ENCODE peak calls at places on chromosomes 7 and 10, in nine cellular contexts. H is fibroblast of mammary gland, P is progenitor cell of endocrine pancreas, S is heart left ventricle, A is Peyer's patch, O is heart right ventricle, J is lower lobe of right lung, F is right lobe of liver, X is OCI-LY7. D is an unnamed sample.

GRCh38 chr7:71601840-71602239 is 469.9 kb downstream of the GALNT17 start:
- DNase-seq in P (no peak), H (peak; percentile 60), F (no peak), J (no peak), S (no peak), O (no peak), A (no peak), X (no peak), D (peak; percentile 39)

GRCh38 chr7:150949564-150949963 is 28.6 kb downstream of the KCNH2 start:
- DNase-seq in S (peak; percentile 13), F (peak; percentile 22), X (no peak), A (peak; percentile 11), P (no peak), O (no peak), H (no peak), J (peak; percentile 20), D (no peak)

GRCh38 chr7:11604505-11604904 is 227.5 kb downstream of the THSD7A start:
- DNase-seq in J (no peak), A (no peak), X (no peak), H (no peak), P (no peak), F (no peak), S (no peak), O (no peak), D (no peak)

GRCh38 chr7:139153832-139154231 is 44.3 kb upstream of the ZC3HAV1 start:
- DNase-seq in O (no peak), A (no peak), J (no peak), X (no peak), S (no peak), F (no peak), P (no peak), H (peak; percentile 42), D (no peak)

GRCh38 chr7:33906697-33907096 is 1.4 kb downstream of the BMPER start:
- DNase-seq in P (no peak), A (no peak), J (no peak), O (no peak), H (no peak), F (no peak), S (no peak), X (no peak), D (no peak)

GRCh38 chr10:119313645-119314044 is 106.3 kb downstream of the GRK5 start:
- DNase-seq in P (no peak), H (no peak), O (no peak), A (no peak), S (no peak), X (no peak), F (no peak), J (no peak), D (no peak)

GRCh38 chr7:138477081-138477578 is 17.1 kb downstream of the TRIM24 start:
- DNase-seq in X (no peak), P (no peak), J (no peak), A (no peak), H (no peak), S (no peak), O (no peak), F (no peak), D (no peak)

GRCh38 chr7:437293-438280 is 82.1 kb downstream of the PDGFA start:
- DNase-seq in J (no peak), O (no peak), A (no peak), P (no peak), X (no peak), S (no peak), F (no peak), H (no peak), D (no peak)

GRCh38 chr7:125644113-125644512 is 714.5 kb upstream of the POT1 start:
- DNase-seq in A (no peak), H (no peak), F (no peak), P (no peak), O (no peak), S (no peak), X (no peak), J (no peak), D (no peak)

DNA sequence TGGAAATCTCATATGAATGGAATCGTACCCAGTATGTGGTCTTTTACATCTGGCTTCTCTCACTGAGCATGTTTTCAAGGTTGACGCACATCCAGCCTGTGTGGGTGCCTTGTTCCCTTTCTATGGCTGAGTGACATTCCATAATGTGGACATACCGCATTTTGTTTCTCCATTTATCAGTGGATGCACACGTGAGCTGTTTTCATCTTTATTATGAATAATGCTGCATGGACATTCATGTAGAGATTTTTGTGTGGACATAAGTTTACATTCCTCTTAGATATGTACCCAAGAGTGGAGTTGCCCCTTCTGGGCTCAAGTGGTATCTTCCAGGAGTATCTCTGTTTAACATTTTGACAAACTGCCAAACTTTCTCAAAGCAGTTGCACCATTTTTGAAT is 1.3 kb upstream of the SCART1 start:
- DNase-seq in F (no peak), A (no peak), S (no peak), P (no peak), J (no peak), O (no peak), H (no peak), X (no peak), D (no peak)
- TF ChIP-seq CTCF in F (no peak), A (no peak), S (no peak), P (no peak), J (no peak), O (no peak), H (no peak), X (no peak), D (no peak)

DNA sequence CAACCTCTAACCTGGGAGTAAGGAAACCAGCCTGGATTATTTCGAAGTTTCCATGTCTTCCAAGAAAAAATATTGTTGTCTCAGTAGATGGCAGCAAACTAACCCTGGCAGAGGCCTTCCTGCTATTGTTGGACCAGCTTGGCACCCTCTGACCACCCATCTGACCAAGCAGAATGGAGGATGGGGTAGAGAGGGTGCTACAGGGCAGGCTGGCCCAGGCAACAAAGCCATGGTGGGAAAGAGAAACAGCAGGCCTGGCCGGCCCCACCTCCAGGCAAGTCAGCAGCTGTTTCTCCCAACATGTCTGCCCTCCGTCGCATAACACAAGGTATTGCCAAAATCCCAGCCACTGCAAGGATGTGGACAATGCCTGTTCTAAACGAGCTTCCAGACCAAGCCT is 95.0 kb downstream of the FAM53B start:
- DNase-seq in S (no peak), F (no peak), X (no peak), H (peak; percentile 39), O (peak; percentile 57), J (no peak), A (no peak), P (no peak), D (no peak)
- TF ChIP-seq CTCF in S (peak; percentile 19), F (no peak), X (no peak), H (no peak), O (no peak), J (no peak), A (no peak), P (no peak), D (no peak)

DNA sequence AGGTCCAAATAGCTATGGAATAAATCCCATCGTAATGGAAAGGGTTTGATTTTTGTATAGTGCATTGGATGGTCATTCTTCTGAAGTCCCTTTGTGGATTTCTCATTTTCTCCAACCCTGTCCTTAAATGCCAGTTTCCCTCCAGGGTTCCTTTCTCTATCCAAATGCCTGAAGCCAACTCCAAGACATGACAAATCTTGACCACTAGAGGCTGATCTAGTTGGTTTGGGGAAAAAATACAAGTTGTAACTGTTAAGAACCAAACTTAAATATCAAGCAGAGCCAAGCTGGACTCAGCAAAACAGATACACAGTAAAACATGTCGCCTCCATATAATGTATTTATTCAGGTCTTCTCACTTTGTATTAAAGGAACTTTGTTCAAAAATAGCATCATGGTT is 28.7 kb downstream of the FRMD4A start:
- DNase-seq in O (no peak), H (peak; percentile 14), S (no peak), A (no peak), F (no peak), P (no peak), J (no peak), X (peak; percentile 1), D (no peak)
- TF ChIP-seq CTCF in O (no peak), H (peak; percentile 49), S (peak; percentile 27), A (no peak), F (peak; percentile 10), P (peak; percentile 42), J (no peak), X (peak; percentile 66), D (peak; percentile 50)

DNA sequence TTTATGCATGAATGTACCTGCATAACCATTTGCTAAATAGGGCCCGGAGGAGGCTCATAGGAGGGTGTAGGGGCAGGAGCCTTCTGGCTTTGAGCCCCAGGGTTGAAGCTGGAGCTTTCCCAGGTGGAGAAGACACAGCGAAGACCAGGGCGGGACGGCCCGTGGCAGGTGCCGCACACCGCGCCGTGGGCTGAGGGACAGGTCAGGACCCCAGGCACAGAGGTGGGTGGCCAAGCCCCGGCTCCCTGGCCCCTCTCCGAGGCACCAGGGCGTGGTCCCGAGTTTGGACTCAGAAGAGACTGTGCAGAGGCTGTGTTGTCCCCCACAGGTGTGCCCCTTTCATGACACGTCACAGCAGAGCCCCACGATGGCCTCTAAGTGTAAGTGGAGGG is 56.5 kb downstream of the PWWP2B start:
- DNase-seq in P (no peak), S (no peak), F (no peak), H (no peak), J (no peak), X (no peak), A (no peak), O (no peak), D (no peak)
- TF ChIP-seq CTCF in P (peak; percentile 3), S (no peak), F (no peak), H (no peak), J (peak; percentile 25), X (peak; percentile 10), A (no peak), O (no peak), D (no peak)

GRCh38 chr7:12623885-12624498 is 53.5 kb downstream of the SCIN start:
- DNase-seq in X (no peak), S (no peak), P (no peak), O (no peak), H (peak; percentile 44), J (no peak), F (no peak), A (no peak), D (no peak)
- TF ChIP-seq CTCF in X (peak; percentile 77), S (peak; percentile 70), P (peak; percentile 74), O (peak; percentile 35), H (peak; percentile 85), J (peak; percentile 71), F (peak; percentile 62), A (peak; percentile 86), D (peak; percentile 81)

GRCh38 chr7:101235050-101235449 is 2.6 kb downstream of the CLDN15 start:
- DNase-seq in A (no peak), J (no peak), X (no peak), H (no peak), F (no peak), S (no peak), P (no peak), O (no peak), D (no peak)
- TF ChIP-seq CTCF in A (peak; percentile 48), J (peak; percentile 29), X (peak; percentile 56), H (peak; percentile 37), F (peak; percentile 21), S (peak; percentile 33), P (peak; percentile 31), O (peak; percentile 5), D (peak; percentile 40)

D was measured in neural crest cell.